ENCODE peak calls at places on chromosomes 11 and 22, in five cellular contexts. Z is nephron progenitor cell; F is CD8-positive, alpha-beta T cell; C is lower lobe of right lung; D is suprapubic skin. W is an unnamed sample.

GRCh38 chr11:66328036-66328306 is 8.3 kb downstream of the RIN1 start:
- DNase-seq in C (no peak), Z (no peak), F (no peak), D (no peak), W (no peak)

GRCh38 chr11:77193915-77194830 is 66.1 kb downstream of the MYO7A start:
- DNase-seq in Z (no peak), C (peak), D (no peak), F (no peak), W (no peak)

GRCh38 chr11:62147545-62147944 is 23.7 kb downstream of the INCENP start:
- DNase-seq in D (no peak), Z (no peak), F (no peak), C (peak), W (no peak)

GRCh38 chr11:82945682-82946081 is 44.1 kb downstream of the DDIAS start:
- DNase-seq in F (no peak), C (no peak), D (no peak), Z (no peak), W (no peak)

GRCh38 chr11:78660451-78660850 is 85.8 kb upstream of the NARS2 start:
- DNase-seq in D (peak), Z (no peak), C (no peak), F (no peak), W (no peak)

GRCh38 chr11:64090811-64091516 is 55.2 kb downstream of the FLRT1 start:
- DNase-seq in D (no peak), F (no peak), C (no peak), Z (no peak), W (no peak)

GRCh38 chr11:106603971-106604370 is 414.3 kb downstream of the GUCY1A2 start:
- DNase-seq in F (no peak), Z (no peak), D (no peak), C (no peak), W (no peak)

GRCh38 chr11:128458316-128458715 is 129.0 kb downstream of the ETS1 start:
- DNase-seq in D (no peak), F (no peak), Z (no peak), C (no peak), W (no peak)

GRCh38 chr22:39283312-39284141 is 35.9 kb downstream of the RPL3 start:
- DNase-seq in D (no peak), Z (no peak), C (peak), F (no peak), W (no peak)

GRCh38 chr11:15590131-15590530 is 475.4 kb downstream of the INSC start:
- DNase-seq in Z (no peak), D (no peak), F (no peak), C (no peak), W (no peak)

GRCh38 chr11:87236368-87236767 is 198.6 kb downstream of the TMEM135 start:
- DNase-seq in F (no peak), C (no peak), D (no peak), Z (no peak), W (no peak)

GRCh38 chr11:87235366-87235765 is 197.6 kb downstream of the TMEM135 start:
- DNase-seq in F (no peak), D (no peak), Z (no peak), C (no peak), W (no peak)

GRCh38 chr11:87239001-87239400 is 201.3 kb downstream of the TMEM135 start:
- DNase-seq in D (no peak), F (no peak), C (no peak), Z (no peak), W (no peak)

GRCh38 chr11:87239531-87239930 is 201.8 kb downstream of the TMEM135 start:
- DNase-seq in F (no peak), D (no peak), Z (no peak), C (no peak), W (no peak)
- TF ChIP-seq CTCF in F (no peak), D (no peak), Z (no peak), C (no peak), W (no peak)

DNA sequence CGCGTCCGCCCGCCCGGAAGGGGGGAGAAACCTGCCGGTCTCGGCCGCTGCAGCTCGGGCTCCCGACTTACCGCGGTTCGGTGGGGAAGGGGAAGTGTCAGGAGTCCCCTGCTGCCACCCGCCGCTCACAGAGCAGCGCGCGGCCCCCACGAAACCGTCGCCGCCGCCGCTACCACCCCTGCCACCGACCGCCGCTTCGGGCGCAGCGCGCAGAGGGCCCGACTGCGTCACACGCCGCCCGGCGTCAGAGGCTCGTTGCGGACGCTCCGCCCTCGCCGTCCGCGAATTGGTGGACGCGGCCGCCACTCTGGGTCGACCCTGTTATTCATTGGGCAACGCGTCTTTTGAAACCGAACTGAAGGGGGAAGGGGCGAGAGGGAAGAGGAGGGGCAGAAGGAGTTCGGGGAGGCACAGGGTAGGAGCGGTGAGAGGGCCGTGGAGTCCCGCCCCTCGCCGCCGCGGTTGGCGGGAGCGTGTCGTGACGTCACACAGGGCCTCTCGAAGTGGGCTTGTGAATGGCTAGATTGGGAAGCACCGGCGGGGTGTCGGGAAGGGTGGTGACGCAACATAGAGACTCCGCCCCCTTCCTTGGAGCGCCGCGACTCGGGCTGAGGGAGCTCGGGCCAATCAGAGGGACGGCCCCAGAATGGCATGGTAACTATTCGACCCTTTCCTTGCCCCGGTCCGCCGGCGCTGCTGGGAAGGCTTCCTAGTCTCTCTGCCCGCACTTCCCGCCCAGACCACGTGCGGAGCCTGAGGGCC is at the start of gene NUP98:
- DNase-seq in F (peak), Z (peak), D (peak), C (peak), W (peak)
- TF ChIP-seq CTCF in F (no peak), Z (no peak), D (no peak), C (peak), W (no peak)

GRCh38 chr11:109865558-109866186 is 227.5 kb upstream of the ZC3H12C start:
- DNase-seq in D (no peak), F (no peak), Z (no peak), C (no peak), W (no peak)
- TF ChIP-seq CTCF in D (no peak), F (no peak), Z (no peak), C (no peak), W (peak)

GRCh38 chr22:45094826-45095225 is 68.9 kb upstream of the NUP50 start:
- DNase-seq in C (no peak), F (no peak), D (no peak), Z (no peak), W (no peak)
- TF ChIP-seq CTCF in C (no peak), F (no peak), D (no peak), Z (no peak), W (no peak)

DNA sequence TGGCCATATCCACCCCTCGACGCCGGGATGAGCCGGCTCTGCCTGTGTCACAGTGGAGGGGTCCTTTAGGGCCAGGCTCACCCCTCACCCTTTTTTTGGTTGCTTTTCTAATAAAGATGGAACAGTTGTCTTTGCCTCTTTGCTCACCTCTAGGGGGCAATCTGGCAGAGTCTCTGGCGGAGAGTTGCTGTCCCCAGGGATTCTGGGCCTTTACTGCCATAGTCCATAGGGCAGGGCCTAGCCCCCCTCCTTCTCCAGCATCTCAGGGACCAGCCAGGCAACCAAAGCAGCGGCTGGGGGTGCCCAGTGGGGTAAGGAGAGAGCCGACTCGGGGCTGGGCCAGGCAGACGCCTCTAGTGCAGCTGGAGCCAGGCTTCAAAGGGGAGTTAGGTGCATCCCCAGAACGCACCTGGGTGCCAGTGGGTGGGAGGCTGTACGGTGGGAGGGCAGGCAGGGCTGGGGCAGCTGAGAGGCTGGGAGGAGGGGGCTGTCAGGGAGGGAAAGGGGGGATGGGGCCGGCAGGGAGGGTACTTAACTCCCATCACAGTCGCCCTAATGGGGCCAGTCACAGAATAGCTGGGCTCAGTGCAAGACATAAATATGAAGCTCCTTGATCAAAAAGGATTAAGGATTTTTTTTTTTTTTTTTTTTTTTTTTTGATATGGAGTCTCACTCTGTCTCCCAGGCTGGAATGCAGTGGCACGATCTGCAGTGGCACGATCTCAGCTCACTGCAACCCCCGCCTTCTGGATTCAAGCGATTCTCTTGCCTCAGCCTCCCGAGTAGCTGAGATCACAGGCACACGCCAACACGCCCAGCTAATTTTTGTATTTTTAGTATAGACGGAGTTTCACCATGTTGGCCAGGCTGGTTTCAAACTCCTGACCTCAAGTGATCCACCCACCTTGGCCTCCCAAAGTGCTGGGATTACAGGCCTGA is 2.5 kb upstream of the SUSD2 start:
- DNase-seq in D (no peak), C (no peak), F (no peak), Z (peak), W (no peak)
- TF ChIP-seq CTCF in D (no peak), C (peak), F (no peak), Z (peak), W (peak)

GRCh38 chr11:2071748-2072385 is 67.3 kb downstream of the IGF2 start:
- DNase-seq in Z (no peak), C (no peak), D (peak), F (no peak), W (no peak)

GRCh38 chr11:2076441-2076840 is 62.7 kb downstream of the IGF2 start:
- DNase-seq in C (no peak), F (no peak), Z (no peak), D (peak), W (no peak)

GRCh38 chr11:2072551-2073261 is 66.5 kb downstream of the IGF2 start:
- DNase-seq in F (no peak), D (peak), Z (no peak), C (no peak), W (no peak)

GRCh38 chr11:2077061-2077802 is 62.0 kb downstream of the IGF2 start:
- DNase-seq in D (no peak), Z (no peak), F (no peak), C (no peak), W (no peak)

DNA sequence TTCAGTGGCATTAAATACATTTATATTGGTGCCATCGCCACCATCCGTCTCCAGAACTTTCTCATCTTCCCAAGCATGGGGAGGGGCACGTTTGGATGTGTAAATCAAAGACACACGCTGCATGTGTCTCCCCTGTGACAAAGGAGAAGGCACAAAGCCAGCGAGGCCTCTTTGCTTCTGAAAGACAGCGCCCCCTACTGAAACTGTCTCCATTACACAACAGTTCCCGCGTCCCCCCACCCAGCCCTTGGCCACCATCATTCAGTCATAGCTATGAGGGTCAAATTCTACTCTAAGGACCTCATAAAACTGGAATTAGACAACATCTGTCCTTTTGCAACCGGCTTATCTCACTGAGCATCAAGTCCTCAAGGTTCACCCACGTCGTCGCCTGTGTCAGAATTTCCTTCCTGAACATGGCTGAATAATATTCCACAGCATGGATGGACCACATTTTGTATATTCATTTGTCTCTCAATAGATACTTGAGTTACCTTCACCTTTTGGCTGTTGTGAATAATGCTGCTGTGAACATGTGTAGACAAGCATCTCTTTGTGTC is 64.8 kb downstream of the IGF2 start:
- DNase-seq in F (no peak), Z (no peak), C (no peak), D (no peak), W (no peak)
- TF ChIP-seq CTCF in F (no peak), Z (no peak), C (no peak), D (no peak), W (peak)

DNA sequence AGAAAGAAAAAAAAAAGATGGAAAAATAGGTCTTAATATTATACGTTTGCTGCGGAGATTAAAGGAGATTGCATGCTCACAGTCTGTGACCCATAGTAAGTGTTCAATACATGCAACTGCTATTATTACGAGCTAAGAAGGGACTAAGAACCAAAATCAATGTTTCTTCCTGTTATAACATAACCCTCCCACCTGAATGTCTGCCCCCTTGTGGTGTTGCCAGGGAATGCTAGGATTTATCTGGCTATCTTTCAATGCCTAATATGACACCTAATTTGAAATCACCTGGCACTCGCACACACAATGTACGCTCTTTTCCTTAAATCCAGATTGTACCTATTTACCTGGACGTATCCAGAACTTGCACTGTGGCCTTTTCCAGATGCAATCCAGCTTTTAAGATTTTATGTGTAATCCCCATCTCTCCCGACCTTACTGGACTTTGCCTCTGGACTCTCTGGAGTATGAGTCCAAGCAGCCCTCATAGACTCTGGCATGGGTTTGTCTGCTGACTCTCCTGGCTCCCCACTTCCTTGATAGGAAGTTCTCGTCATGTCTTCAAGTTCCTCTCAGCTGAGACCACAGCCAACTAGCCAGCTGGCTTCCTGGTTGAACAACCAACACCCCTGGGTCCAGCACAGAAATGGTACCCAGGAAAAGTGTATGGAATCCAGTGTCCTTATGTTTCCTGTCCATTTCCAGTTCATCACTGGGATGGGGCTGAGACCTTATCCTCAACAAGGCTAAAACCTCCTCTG is 151.5 kb downstream of the CCDC34 start:
- DNase-seq in D (no peak), F (no peak), C (no peak), Z (no peak), W (no peak)
- TF ChIP-seq CTCF in D (no peak), F (no peak), C (peak), Z (peak), W (peak)

W was measured in retinal pigment epithelial cell.